ENCODE peak calls at places on chromosome 1, in six cellular contexts. S is activated CD4-positive, alpha-beta T cell treated with anti-CD3 and anti-CD28 coated beads for 36 hours; G is foreskin fibroblast; Y is nephron progenitor cell; Z is neural crest cell; M is occipital lobe. A is an unnamed sample.

GRCh38 chr1:216183427-216183826 is 239.8 kb downstream of the USH2A start:
- DNase-seq in Y (no peak), G (peak), M (no peak), S (no peak), Z (no peak), A (no peak)

GRCh38 chr1:69535490-69535889 is 32.2 kb upstream of the LRRC7 start:
- DNase-seq in S (no peak), M (no peak), G (no peak), Z (no peak), Y (peak), A (peak)

GRCh38 chr1:41102208-41102607 is 80.7 kb upstream of the SLFNL1 start:
- DNase-seq in S (no peak), Y (no peak), M (peak), Z (no peak), G (peak), A (peak)

GRCh38 chr1:208280184-208280583 is 36.0 kb upstream of the PLXNA2 start:
- DNase-seq in M (no peak), S (no peak), Y (no peak), G (no peak), Z (no peak), A (no peak)

GRCh38 chr1:225973158-225973557 is 26.0 kb downstream of the SDE2 start:
- DNase-seq in M (no peak), S (no peak), Z (no peak), G (no peak), Y (no peak), A (no peak)

GRCh38 chr1:64624446-64624766 is 120.5 kb upstream of the RAVER2 start:
- DNase-seq in Y (no peak), M (no peak), Z (no peak), G (peak), S (peak), A (peak)

GRCh38 chr1:44294588-44295007 is 60.5 kb downstream of the ERI3 start:
- DNase-seq in Y (peak), Z (no peak), S (no peak), G (peak), M (no peak), A (peak)

GRCh38 chr1:88618331-88618730 is 65.7 kb upstream of the PKN2 start:
- DNase-seq in G (no peak), Y (no peak), S (no peak), M (no peak), Z (no peak), A (no peak)

GRCh38 chr1:89965203-89965900 is 29.6 kb upstream of the ZNF326 start:
- DNase-seq in Z (no peak), Y (no peak), S (no peak), G (no peak), M (no peak), A (peak)

GRCh38 chr1:198275598-198275997 is 118.8 kb downstream of the NEK7 start:
- DNase-seq in Z (no peak), S (no peak), G (no peak), M (no peak), Y (no peak), A (no peak)

GRCh38 chr1:15033264-15033663 is 120.3 kb upstream of the TMEM51 start:
- DNase-seq in Y (no peak), S (no peak), M (no peak), Z (no peak), G (peak), A (no peak)

A was measured in fibroblast of gingiva.